ENCODE peak calls at places on chromosomes 2 and 18, in five cellular contexts. I is choroid plexus epithelial cell, V is cardiac muscle cell, M is tibial artery, P is BJ. S is an unnamed sample.

GRCh38 chr2:167345559-167345958 is 457.3 kb downstream of the XIRP2 start:
- DNase-seq in I (no peak), V (no peak), M (no peak), P (no peak), S (no peak)

GRCh38 chr2:2054363-2054882 is 276.7 kb downstream of the MYT1L start:
- DNase-seq in I (no peak), V (no peak), M (no peak), P (no peak), S (no peak)

GRCh38 chr2:68320118-68320641 is 431 bp upstream of the CNRIP1 start:
- DNase-seq in I (peak), V (no peak), M (peak), P (no peak), S (no peak)

GRCh38 chr2:20168727-20169696 is 55.9 kb downstream of the SDC1 start:
- DNase-seq in I (no peak), V (no peak), M (no peak), P (no peak), S (no peak)

GRCh38 chr2:65027611-65028244 is 28.5 kb upstream of the CEP68 start:
- DNase-seq in I (no peak), V (no peak), M (peak), P (no peak), S (no peak)

GRCh38 chr18:79519751-79520472 is 124.2 kb downstream of the NFATC1 start:
- DNase-seq in I (no peak), V (peak), M (no peak), P (no peak), S (no peak)

GRCh38 chr2:46506131-46506706 is 26.9 kb downstream of the TMEM247 start:
- DNase-seq in I (peak), V (no peak), M (no peak), P (no peak), S (no peak)

GRCh38 chr2:6865346-6866238 is at the start of gene CMPK2:
- DNase-seq in I (peak), V (peak), M (peak), P (no peak), S (peak)

GRCh38 chr2:28393115-28393836 is 618 bp downstream of the FOSL2 start:
- DNase-seq in I (peak), V (peak), M (peak), P (no peak), S (peak)

GRCh38 chr2:168793596-168793995 is 8.8 kb upstream of the NOSTRIN start:
- DNase-seq in I (peak), V (no peak), M (no peak), P (no peak), S (no peak)

GRCh38 chr2:150911766-150912280 is 349.8 kb downstream of the RBM43 start:
- DNase-seq in I (peak), V (peak), M (peak), P (peak), S (peak)

GRCh38 chr2:74399785-74400184 is 19.7 kb upstream of the DCTN1 start:
- DNase-seq in I (peak), V (peak), M (no peak), P (no peak), S (peak)

GRCh38 chr2:177636672-177637071 is 244.1 kb downstream of the AGPS start:
- DNase-seq in I (no peak), V (no peak), M (no peak), P (no peak), S (no peak)
- TF ChIP-seq CTCF in I (no peak), V (no peak), M (no peak), P (no peak), S (no peak)

GRCh38 chr2:26246818-26247217 is 2.1 kb downstream of the HADHB start:
- DNase-seq in I (no peak), V (peak), M (no peak), P (no peak), S (no peak)
- H3K4me3 ChIP-seq in I (no peak), V (no peak), M (no peak), P (no peak), S (no peak)

GRCh38 chr18:13416848-13417247 is 198.3 kb downstream of the LDLRAD4 start:
- DNase-seq in I (no peak), V (no peak), M (no peak), P (no peak), S (no peak)

GRCh38 chr18:13414542-13414941 is 196.0 kb downstream of the LDLRAD4 start:
- DNase-seq in I (no peak), V (no peak), M (no peak), P (no peak), S (no peak)

GRCh38 chr18:13414102-13414501 is 195.5 kb downstream of the LDLRAD4 start:
- DNase-seq in I (no peak), V (no peak), M (no peak), P (no peak), S (no peak)

GRCh38 chr18:13416208-13416607 is 197.6 kb downstream of the LDLRAD4 start:
- DNase-seq in I (no peak), V (no peak), M (no peak), P (no peak), S (peak)

DNA sequence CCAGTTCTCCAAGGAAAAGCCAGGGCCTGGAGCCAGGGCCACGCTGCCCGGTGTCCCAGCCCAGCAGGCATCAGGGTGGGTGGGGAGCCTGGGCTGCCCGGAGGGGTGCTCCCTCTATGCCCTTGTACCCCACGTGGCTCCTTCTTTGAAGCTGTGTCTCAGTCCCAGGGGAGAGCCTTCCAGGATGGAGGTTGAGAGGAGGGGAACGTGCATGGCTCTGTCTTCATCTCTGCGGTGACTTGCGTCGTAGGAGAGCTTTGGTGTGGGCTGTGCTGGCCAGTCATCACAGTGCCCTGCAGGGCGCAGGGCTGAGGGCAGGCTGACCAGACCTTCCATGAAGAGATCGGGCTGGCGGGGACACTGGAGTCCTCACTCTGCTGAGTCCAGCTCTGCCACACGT is 197.2 kb downstream of the LDLRAD4 start:
- DNase-seq in I (no peak), V (no peak), M (no peak), P (no peak), S (no peak)
- TF ChIP-seq CTCF in I (no peak), V (no peak), M (no peak), P (no peak), S (no peak)

GRCh38 chr18:49811151-49811938 is 2.0 kb downstream of the ACAA2 start:
- DNase-seq in I (no peak), V (no peak), M (no peak), P (no peak), S (no peak)
- H3K4me3 ChIP-seq in I (no peak), V (no peak), M (no peak), P (no peak), S (no peak)

DNA sequence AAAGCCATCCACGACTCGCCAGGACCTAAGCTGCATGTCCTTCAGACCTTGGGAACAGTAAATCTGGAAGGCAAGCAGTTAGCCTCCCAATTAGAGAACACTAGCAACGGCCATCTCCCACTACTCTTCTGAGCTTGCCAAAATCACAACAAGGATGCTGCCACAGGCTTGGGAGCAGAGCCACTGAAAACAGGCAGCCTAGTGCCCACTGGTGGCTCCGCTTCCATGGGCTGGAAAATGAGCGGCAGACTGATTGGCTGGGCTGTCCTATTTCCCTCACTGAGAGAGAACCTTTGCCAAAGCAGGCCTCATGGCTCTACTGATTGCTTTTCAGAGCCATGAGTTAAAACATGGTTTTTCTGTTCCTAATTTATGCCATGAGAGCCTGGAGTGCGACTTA is 153.0 kb upstream of the NT5C1B start:
- DNase-seq in I (no peak), V (peak), M (peak), P (no peak), S (no peak)
- TF ChIP-seq CTCF in I (peak), V (peak), M (peak), P (no peak), S (peak)

GRCh38 chr2:190359896-190360376 is 16.5 kb downstream of the INPP1 start:
- DNase-seq in I (peak), V (peak), M (peak), P (no peak), S (peak)
- H3K4me3 ChIP-seq in I (peak), V (no peak), M (peak), P (peak), S (peak)

GRCh38 chr2:237685408-237685807 is 58.0 kb downstream of the LRRFIP1 start:
- DNase-seq in I (peak), V (no peak), M (no peak), P (no peak), S (no peak)
- TF ChIP-seq CTCF in I (peak), V (peak), M (no peak), P (peak), S (peak)

GRCh38 chr2:113167115-113167932 is 6.4 kb upstream of the PSD4 start:
- DNase-seq in I (no peak), V (no peak), M (no peak), P (no peak), S (no peak)
- H3K4me3 ChIP-seq in I (no peak), V (no peak), M (no peak), P (no peak), S (no peak)

S was measured in astrocyte of the spinal cord.